ENCODE peak calls at places on chromosome 16, in four cellular contexts. One of them, this sample, is unnamed.

GRCh38 chr16:65773319-65773874 is 593.1 kb upstream of the CDH5 start:
- DNase-seq in SK-N-SH: no peak
- DNase-seq in transverse colon: no peak
- DNase-seq in A549: no peak
- DNase-seq in this sample: no peak

GRCh38 chr16:626787-627457 is 3.9 kb upstream of the WFIKKN1 start:
- DNase-seq in SK-N-SH: no peak
- DNase-seq in A549: peak; percentile 92
- DNase-seq in transverse colon: no peak
- DNase-seq in this sample: peak; percentile 84

GRCh38 chr16:5851583-5851982 is 754.0 kb upstream of the EEF2KMT start:
- DNase-seq in SK-N-SH: no peak
- DNase-seq in transverse colon: no peak
- DNase-seq in A549: no peak
- DNase-seq in this sample: no peak

GRCh38 chr16:20353379-20353778 is 864 bp upstream of the UMOD start:
- DNase-seq in SK-N-SH: no peak
- DNase-seq in A549: no peak
- DNase-seq in transverse colon: no peak
- DNase-seq in this sample: no peak

GRCh38 chr16:10776280-10776679 is 32.6 kb downstream of the NUBP1 start:
- DNase-seq in SK-N-SH: no peak
- DNase-seq in A549: no peak
- DNase-seq in transverse colon: no peak
- DNase-seq in this sample: no peak

GRCh38 chr16:86566966-86567700 is 504 bp downstream of the FOXC2 start:
- DNase-seq in transverse colon: no peak
- DNase-seq in SK-N-SH: no peak
- DNase-seq in A549: peak; percentile 48
- DNase-seq in this sample: no peak

GRCh38 chr16:12091569-12092346 is 115.2 kb downstream of the SNX29 start:
- DNase-seq in SK-N-SH: no peak
- DNase-seq in transverse colon: no peak
- DNase-seq in A549: no peak
- DNase-seq in this sample: no peak

GRCh38 chr16:88298882-88299745 is 83.6 kb upstream of the ZNF469 start:
- DNase-seq in SK-N-SH: no peak
- DNase-seq in transverse colon: no peak
- DNase-seq in A549: no peak
- DNase-seq in this sample: no peak

GRCh38 chr16:9050102-9050830 is 41.2 kb upstream of the HAPSTR1 start:
- DNase-seq in transverse colon: no peak
- DNase-seq in A549: peak; percentile 41
- DNase-seq in SK-N-SH: peak; percentile 22
- DNase-seq in this sample: no peak

GRCh38 chr16:19844945-19845641 is 39.6 kb downstream of the GPRC5B start:
- DNase-seq in A549: peak; percentile 43
- DNase-seq in SK-N-SH: no peak
- DNase-seq in transverse colon: no peak
- DNase-seq in this sample: no peak

GRCh38 chr16:477758-478157 is 49.8 kb upstream of the CAPN15 start:
- DNase-seq in A549: no peak
- DNase-seq in transverse colon: no peak
- DNase-seq in SK-N-SH: no peak
- DNase-seq in this sample: no peak

GRCh38 chr16:62445909-62446308 is 409.7 kb upstream of the CDH8 start:
- DNase-seq in transverse colon: no peak
- DNase-seq in SK-N-SH: no peak
- DNase-seq in A549: no peak
- DNase-seq in this sample: no peak

GRCh38 chr16:381788-382717 is at the start of gene PGAP6:
- DNase-seq in transverse colon: peak; percentile 76
- DNase-seq in SK-N-SH: peak; percentile 97
- DNase-seq in A549: no peak
- DNase-seq in this sample: peak; percentile 83

GRCh38 chr16:66035096-66035495 is 331.4 kb upstream of the CDH5 start:
- DNase-seq in SK-N-SH: no peak
- DNase-seq in A549: no peak
- DNase-seq in transverse colon: no peak
- DNase-seq in this sample: no peak

GRCh38 chr16:89867918-89868317 is 5.5 kb upstream of the TCF25 start:
- DNase-seq in transverse colon: no peak
- DNase-seq in SK-N-SH: no peak
- DNase-seq in A549: peak; percentile 45
- DNase-seq in this sample: no peak

GRCh38 chr16:58733248-58733670 is 857 bp downstream of the GOT2 start:
- DNase-seq in transverse colon: peak; percentile 10
- DNase-seq in A549: no peak
- DNase-seq in SK-N-SH: peak; percentile 34
- DNase-seq in this sample: no peak

GRCh38 chr16:87723224-87723619 is 42.6 kb downstream of the KLHDC4 start:
- DNase-seq in A549: no peak
- DNase-seq in transverse colon: peak; percentile 34
- DNase-seq in SK-N-SH: peak; percentile 99
- DNase-seq in this sample: no peak

GRCh38 chr16:70454221-70455034 is at the start of gene FCSK:
- DNase-seq in A549: peak; percentile 75
- DNase-seq in SK-N-SH: peak; percentile 91
- DNase-seq in transverse colon: peak; percentile 66
- DNase-seq in this sample: peak; percentile 77

GRCh38 chr16:6571044-6571443 is 761.6 kb upstream of the RBFOX1 start:
- DNase-seq in transverse colon: no peak
- DNase-seq in A549: no peak
- DNase-seq in SK-N-SH: no peak
- DNase-seq in this sample: no peak

GRCh38 chr16:24497405-24497804 is 42.0 kb upstream of the RBBP6 start:
- DNase-seq in transverse colon: no peak
- DNase-seq in SK-N-SH: no peak
- DNase-seq in A549: no peak
- DNase-seq in this sample: no peak

GRCh38 chr16:64150193-64150592 is 971.7 kb downstream of the CDH11 start:
- DNase-seq in A549: no peak
- DNase-seq in transverse colon: no peak
- DNase-seq in SK-N-SH: no peak
- DNase-seq in this sample: no peak

GRCh38 chr16:11755022-11755760 is 12.5 kb upstream of the TXNDC11 start:
- DNase-seq in A549: peak; percentile 47
- DNase-seq in transverse colon: no peak
- DNase-seq in SK-N-SH: no peak
- DNase-seq in this sample: no peak

GRCh38 chr16:16021988-16022682 is 72.7 kb downstream of the ABCC1 start:
- DNase-seq in transverse colon: peak; percentile 93
- DNase-seq in A549: peak; percentile 97
- DNase-seq in SK-N-SH: peak; percentile 82
- DNase-seq in this sample: peak; percentile 99

GRCh38 chr16:56657555-56658430 is at the start of gene MT1F:
- DNase-seq in transverse colon: peak; percentile 96
- DNase-seq in A549: peak; percentile 78
- DNase-seq in SK-N-SH: peak; percentile 86
- DNase-seq in this sample: peak; percentile 85

GRCh38 chr16:83040174-83040573 is 413.4 kb downstream of the CDH13 start:
- DNase-seq in transverse colon: no peak
- DNase-seq in SK-N-SH: no peak
- DNase-seq in A549: no peak
- DNase-seq in this sample: no peak

GRCh38 chr16:65667013-65667578 is 545.2 kb upstream of the CDH11 start:
- DNase-seq in SK-N-SH: no peak
- DNase-seq in transverse colon: no peak
- DNase-seq in A549: no peak
- DNase-seq in this sample: no peak

GRCh38 chr16:56073508-56073907 is 117.8 kb upstream of the GNAO1 start:
- DNase-seq in transverse colon: no peak
- DNase-seq in SK-N-SH: no peak
- DNase-seq in A549: no peak
- DNase-seq in this sample: no peak

GRCh38 chr16:8998114-8998513 is 34.4 kb upstream of the USP7 start:
- DNase-seq in A549: no peak
- DNase-seq in SK-N-SH: no peak
- DNase-seq in transverse colon: no peak
- DNase-seq in this sample: no peak

GRCh38 chr16:4924593-4925378 is 12.2 kb downstream of the PPL start:
- DNase-seq in A549: no peak
- DNase-seq in SK-N-SH: peak; percentile 67
- DNase-seq in transverse colon: peak; percentile 25
- DNase-seq in this sample: no peak

GRCh38 chr16:75614247-75614897 is 8.7 kb downstream of the ADAT1 start:
- DNase-seq in transverse colon: no peak
- DNase-seq in A549: no peak
- DNase-seq in SK-N-SH: no peak
- DNase-seq in this sample: no peak

GRCh38 chr16:35552763-35553162 is 2093.4 kb downstream of the TP53TG3F start:
- DNase-seq in A549: no peak
- DNase-seq in SK-N-SH: peak; percentile 76
- DNase-seq in transverse colon: no peak
- DNase-seq in this sample: no peak

GRCh38 chr16:75038036-75038959 is 39.5 kb downstream of the ZNRF1 start:
- DNase-seq in transverse colon: no peak
- DNase-seq in SK-N-SH: no peak
- DNase-seq in A549: no peak
- DNase-seq in this sample: no peak

GRCh38 chr16:69481901-69482341 is 57.5 kb downstream of the CYB5B start:
- DNase-seq in transverse colon: peak; percentile 31
- DNase-seq in A549: no peak
- DNase-seq in SK-N-SH: no peak
- DNase-seq in this sample: peak; percentile 92

GRCh38 chr16:21037168-21037567 is 113.5 kb downstream of the DNAH3 start:
- DNase-seq in transverse colon: no peak
- DNase-seq in SK-N-SH: no peak
- DNase-seq in A549: no peak
- DNase-seq in this sample: no peak

GRCh38 chr16:12303649-12304048 is 327.1 kb downstream of the SNX29 start:
- DNase-seq in SK-N-SH: no peak
- DNase-seq in A549: no peak
- DNase-seq in transverse colon: no peak
- DNase-seq in this sample: no peak

GRCh38 chr16:72072514-72073342 is 9.7 kb downstream of the HPR start:
- DNase-seq in SK-N-SH: no peak
- DNase-seq in A549: no peak
- DNase-seq in transverse colon: no peak
- DNase-seq in this sample: no peak
- TF ChIP-seq EP300 in SK-N-SH: no peak
- TF ChIP-seq EP300 in A549: no peak
- TF ChIP-seq EP300 in transverse colon: no peak
- TF ChIP-seq EP300 in this sample: no peak

GRCh38 chr16:27721548-27722265 is 171.8 kb downstream of the KATNIP start:
- DNase-seq in transverse colon: peak; percentile 37
- DNase-seq in SK-N-SH: peak; percentile 63
- DNase-seq in A549: no peak
- DNase-seq in this sample: peak; percentile 89
- TF ChIP-seq EP300 in transverse colon: no peak
- TF ChIP-seq EP300 in SK-N-SH: no peak
- TF ChIP-seq EP300 in A549: no peak
- TF ChIP-seq EP300 in this sample: no peak

DNA sequence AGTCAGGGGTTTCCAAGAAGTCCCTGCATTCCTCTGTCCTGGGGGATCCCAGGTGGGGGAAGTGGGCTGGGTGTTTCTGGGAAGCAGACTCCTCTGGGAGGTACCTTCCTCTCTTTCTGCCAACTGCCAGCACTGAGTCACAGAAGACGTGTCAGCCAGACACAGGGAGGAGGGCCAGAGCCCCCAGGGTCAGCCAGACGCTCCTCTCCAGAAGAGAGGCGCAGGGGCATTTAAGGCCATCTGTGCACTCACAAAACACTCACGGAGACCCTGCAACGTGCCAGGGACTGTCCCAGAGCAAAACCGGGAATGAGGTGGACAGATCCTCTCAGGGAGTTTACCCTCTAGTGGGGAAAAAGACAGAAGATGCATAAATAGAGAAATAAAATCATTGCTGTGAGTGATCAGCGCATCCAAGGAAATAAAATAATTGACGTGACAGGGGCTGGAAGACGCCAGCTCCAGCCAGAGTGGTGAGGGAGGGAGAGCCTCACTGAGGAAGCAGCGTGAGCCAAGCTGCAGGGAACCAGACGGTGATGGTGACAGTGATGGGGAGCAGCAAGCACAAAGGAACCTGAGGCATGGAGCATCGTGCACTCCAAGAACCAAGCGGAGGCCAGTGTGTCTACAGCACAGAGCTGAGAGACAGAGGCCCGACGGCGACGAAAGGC is 105.4 kb downstream of the ZNF423 start:
- DNase-seq in SK-N-SH: peak; percentile 83
- DNase-seq in A549: no peak
- DNase-seq in transverse colon: no peak
- DNase-seq in this sample: no peak
- TF ChIP-seq EP300 in SK-N-SH: no peak
- TF ChIP-seq EP300 in A549: no peak
- TF ChIP-seq EP300 in transverse colon: no peak
- TF ChIP-seq EP300 in this sample: no peak

GRCh38 chr16:30407794-30408534 is 558 bp downstream of the ZNF771 start:
- DNase-seq in transverse colon: no peak
- DNase-seq in SK-N-SH: no peak
- DNase-seq in A549: no peak
- DNase-seq in this sample: no peak

GRCh38 chr16:30409125-30410060 is 2.0 kb downstream of the ZNF771 start:
- DNase-seq in A549: peak; percentile 89
- DNase-seq in SK-N-SH: peak; percentile 91
- DNase-seq in transverse colon: peak; percentile 95
- DNase-seq in this sample: peak; percentile 94

GRCh38 chr16:30401768-30402425 is 5.5 kb upstream of the ZNF771 start:
- DNase-seq in A549: peak; percentile 35
- DNase-seq in transverse colon: no peak
- DNase-seq in SK-N-SH: no peak
- DNase-seq in this sample: no peak

GRCh38 chr16:30406911-30407793 is at the start of gene ZNF771:
- DNase-seq in SK-N-SH: peak; percentile 96
- DNase-seq in A549: peak; percentile 90
- DNase-seq in transverse colon: peak; percentile 96
- DNase-seq in this sample: peak; percentile 96
- TF ChIP-seq EP300 in SK-N-SH: no peak
- TF ChIP-seq EP300 in A549: no peak
- TF ChIP-seq EP300 in transverse colon: no peak
- TF ChIP-seq EP300 in this sample: no peak